ENCODE peak calls at places on chromosomes 16 and 17, in five cellular contexts. M is uterus, L is heart right ventricle, Y is psoas muscle, X is HFF-Myc. B is an unnamed sample.
A peak's percentile ranks its signal among the peaks of the same experiment; 100 is the strongest.

GRCh38 chr16:16928532-16929101 is 542.1 kb downstream of the XYLT1 start:
- DNase-seq in M (no peak), L (no peak), Y (no peak), X (no peak), B (no peak)

GRCh38 chr17:39928868-39929651 is 1.5 kb downstream of the LRRC3C start:
- DNase-seq in M (no peak), L (no peak), Y (no peak), X (no peak), B (peak; percentile 95)

GRCh38 chr16:2015117-2015946 is 4.3 kb upstream of the NPW start:
- DNase-seq in M (no peak), L (no peak), Y (no peak), X (no peak), B (no peak)

GRCh38 chr17:19344311-19345066 is 18.0 kb downstream of the B9D1 start:
- DNase-seq in M (no peak), L (no peak), Y (no peak), X (no peak), B (no peak)

GRCh38 chr17:51820252-51820651 is 338.3 kb downstream of the CA10 start:
- DNase-seq in M (no peak), L (no peak), Y (no peak), X (no peak), B (no peak)

GRCh38 chr17:56821847-56822534 is 11.7 kb downstream of the C17orf67 start:
- DNase-seq in M (no peak), L (no peak), Y (no peak), X (no peak), B (no peak)

GRCh38 chr17:21134559-21134958 is 7.8 kb downstream of the DHRS7B start:
- DNase-seq in M (no peak), L (no peak), Y (no peak), X (no peak), B (no peak)

GRCh38 chr17:34299017-34299416 is 13.5 kb downstream of the CCL11 start:
- DNase-seq in M (no peak), L (no peak), Y (no peak), X (no peak), B (no peak)

GRCh38 chr17:81170727-81171494 is 4.9 kb upstream of the AATK start:
- DNase-seq in M (no peak), L (no peak), Y (no peak), X (no peak), B (no peak)

GRCh38 chr16:11121083-11121482 is 134.9 kb downstream of the SOCS1 start:
- DNase-seq in M (no peak), L (no peak), Y (no peak), X (no peak), B (no peak)

DNA sequence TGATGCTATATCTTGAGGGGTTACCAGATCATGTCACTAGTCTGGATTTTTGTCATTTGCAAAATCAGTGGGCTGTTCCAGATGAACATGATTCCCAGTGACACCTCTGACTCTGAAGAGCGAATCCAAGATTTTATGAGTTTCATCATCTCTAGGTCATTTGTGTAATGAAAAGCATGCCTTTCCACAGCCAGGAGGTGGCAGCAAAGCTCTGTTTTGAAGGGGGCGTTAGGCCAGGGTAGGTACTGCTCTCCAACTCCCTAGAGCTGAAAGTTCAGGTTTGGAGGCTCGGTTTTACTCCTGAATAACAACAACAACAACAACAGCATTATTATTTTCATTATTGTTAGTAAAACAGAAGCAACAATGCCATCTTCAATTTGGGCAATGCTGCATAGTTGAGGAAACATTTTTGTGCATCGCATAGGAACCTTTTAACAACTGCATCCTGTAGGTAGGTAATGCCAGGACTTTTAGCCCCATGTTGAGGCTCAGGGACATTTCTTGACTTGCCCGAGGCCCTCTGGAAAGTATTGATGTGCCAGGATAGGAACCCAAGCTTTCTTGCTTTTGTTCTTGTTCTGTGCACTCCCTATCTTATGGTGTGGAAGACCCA is 77.0 kb downstream of the MYH13 start:
- DNase-seq in M (peak; percentile 43), L (peak; percentile 21), Y (peak; percentile 36), X (peak; percentile 33), B (peak; percentile 50)
- TF ChIP-seq CTCF in M (peak; percentile 56), L (peak; percentile 58), Y (peak; percentile 65), X (peak; percentile 81), B (peak; percentile 69)

GRCh38 chr16:57530531-57531252 is 5.7 kb downstream of the CCDC102A start:
- DNase-seq in M (peak; percentile 15), L (no peak), Y (no peak), X (no peak), B (no peak)

GRCh38 chr16:57528499-57529323 is 7.7 kb downstream of the CCDC102A start:
- DNase-seq in M (peak; percentile 16), L (no peak), Y (no peak), X (no peak), B (no peak)

GRCh38 chr16:57531253-57531575 is 5.2 kb downstream of the CCDC102A start:
- DNase-seq in M (no peak), L (no peak), Y (no peak), X (no peak), B (no peak)

GRCh38 chr16:57529324-57530103 is 6.9 kb downstream of the CCDC102A start:
- DNase-seq in M (peak; percentile 19), L (no peak), Y (no peak), X (no peak), B (no peak)

GRCh38 chr16:57530104-57530522 is 6.3 kb downstream of the CCDC102A start:
- DNase-seq in M (peak; percentile 78), L (no peak), Y (no peak), X (peak; percentile 22), B (peak; percentile 75)
- H3K4me3 ChIP-seq in M (no peak overlapping the region), L (no peak overlapping the region), Y (no peak overlapping the region), X (no peak overlapping the region), B (no peak overlapping the region)

DNA sequence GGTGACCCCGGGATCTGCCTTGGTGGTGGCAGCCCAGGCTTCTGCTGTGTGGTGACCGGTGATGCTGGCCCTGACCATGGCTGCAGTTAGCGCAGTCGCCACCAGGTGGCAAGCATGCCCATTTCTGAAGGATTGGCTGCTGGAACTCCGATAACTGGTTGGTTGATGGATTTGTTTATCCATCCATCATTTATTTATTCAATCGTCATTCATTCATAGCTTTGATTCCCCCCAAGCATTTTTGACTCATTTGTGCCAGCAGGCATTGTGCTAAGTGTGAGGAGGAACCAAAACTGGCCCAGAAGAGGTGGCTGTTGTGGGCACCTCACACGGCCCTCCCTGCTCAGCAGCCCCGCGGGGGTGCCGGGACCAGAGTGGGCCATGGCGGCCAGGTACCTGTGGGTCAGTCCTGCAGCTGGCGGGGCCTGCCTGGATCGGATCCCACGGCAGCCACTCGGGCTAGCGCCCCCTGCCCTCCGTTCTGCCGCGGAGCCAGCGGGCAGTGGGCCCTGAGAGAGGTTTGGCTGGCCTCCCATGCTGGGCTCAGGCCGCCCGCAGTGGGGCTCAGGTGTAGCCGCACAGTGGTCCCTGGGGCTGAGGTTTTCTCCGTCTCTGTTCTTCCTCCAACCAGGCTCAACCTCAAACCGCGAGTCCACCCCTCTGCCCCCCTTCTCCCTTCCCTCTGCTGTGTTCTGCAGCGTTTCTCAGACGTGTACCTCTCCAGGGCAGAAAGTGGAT is 28.8 kb upstream of the ITGA3 start:
- DNase-seq in M (peak; percentile 82), L (peak; percentile 87), Y (peak; percentile 85), X (peak; percentile 65), B (peak; percentile 90)
- TF ChIP-seq CTCF in M (peak; percentile 89), L (peak; percentile 97), Y (peak; percentile 99), X (peak; percentile 85), B (peak; percentile 93)

GRCh38 chr17:38466346-38467315 is 38.4 kb downstream of the ARHGAP23 start:
- DNase-seq in M (no peak), L (no peak), Y (no peak), X (no peak), B (no peak)
- H3K4me3 ChIP-seq in M (peak overlapping the region; percentile 55), L (no peak overlapping the region), Y (peak overlapping the region; percentile 60), X (no peak overlapping the region), B (no peak overlapping the region)